ENCODE peak calls at places on chromosomes 5 and 9, in seven cellular contexts. H, K, X, M, L, P and J are unnamed samples. For H3K4me1, the result is how much of the 10 kb centered on the place peaks cover.

GRCh38 chr9:34929506-34930102 is 28.5 kb upstream of the PHF24 start:
- DNase-seq in X (peak), M (peak), P (peak), K (no peak), H (no peak), L (peak), J (no peak)

GRCh38 chr9:106619211-106619610 is 243.8 kb upstream of the ZNF462 start:
- DNase-seq in X (no peak), L (no peak), H (no peak), P (no peak), M (no peak), K (no peak), J (no peak)

GRCh38 chr9:89807101-89807395 is 202.2 kb downstream of the GADD45G start:
- DNase-seq in H (no peak), K (no peak), L (no peak), X (no peak), M (no peak), P (no peak), J (no peak)

GRCh38 chr9:111876179-111876578 is 20.4 kb upstream of the UGCG start:
- DNase-seq in P (no peak), H (no peak), K (no peak), M (no peak), X (no peak), L (no peak), J (no peak)

GRCh38 chr5:33788922-33789321 is 102.9 kb downstream of the ADAMTS12 start:
- DNase-seq in K (no peak), X (no peak), P (no peak), H (no peak), M (no peak), L (no peak), J (no peak)

GRCh38 chr5:55407059-55407684 is 99.4 kb downstream of the MTREX start:
- DNase-seq in H (no peak), X (peak), M (peak), L (peak), K (no peak), P (peak), J (no peak)

GRCh38 chr9:71812385-71812784 is 44.1 kb upstream of the CEMIP2 start:
- DNase-seq in K (no peak), L (peak), M (no peak), H (no peak), P (peak), X (peak), J (peak)

GRCh38 chr5:175461370-175461769 is 17.0 kb upstream of the SFXN1 start:
- DNase-seq in X (no peak), P (no peak), L (no peak), K (no peak), H (no peak), M (no peak), J (no peak)

GRCh38 chr9:95264954-95265615 is 52.4 kb downstream of the FANCC start:
- DNase-seq in M (no peak), P (peak), H (no peak), X (no peak), K (no peak), L (no peak), J (no peak)

GRCh38 chr5:165321912-165322311 is 1816.5 kb downstream of the MAT2B start:
- DNase-seq in P (no peak), X (no peak), K (no peak), M (no peak), H (no peak), L (no peak), J (no peak)

GRCh38 chr5:178861627-178862026 is 1.9 kb downstream of the ZNF354B start:
- DNase-seq in X (no peak), L (no peak), P (no peak), K (no peak), M (no peak), H (no peak), J (no peak)

GRCh38 chr5:149177911-149178565 is 36.7 kb downstream of the ABLIM3 start:
- DNase-seq in P (no peak), H (no peak), M (no peak), K (no peak), X (no peak), L (no peak), J (no peak)

GRCh38 chr5:119537704-119538103 is 85.4 kb downstream of the HSD17B4 start:
- DNase-seq in X (no peak), L (no peak), M (no peak), H (no peak), K (no peak), P (no peak), J (no peak)

GRCh38 chr9:88388886-88389617 is 808 bp downstream of the SPIN1 start:
- DNase-seq in X (peak), M (peak), P (peak), L (peak), H (peak), K (peak), J (peak)

GRCh38 chr9:127680226-127680625 is 26.6 kb upstream of the CFAP157 start:
- DNase-seq in L (no peak), H (no peak), P (no peak), K (no peak), X (no peak), M (no peak), J (no peak)

GRCh38 chr9:130239741-130240241 is 25.8 kb upstream of the HMCN2 start:
- DNase-seq in L (no peak), M (no peak), K (no peak), P (no peak), H (no peak), X (no peak), J (no peak)

GRCh38 chr5:133738271-133738670 is 125.9 kb upstream of the FSTL4 start:
- DNase-seq in H (no peak), X (no peak), M (no peak), L (no peak), P (no peak), K (no peak), J (no peak)

GRCh38 chr9:35604578-35605335 is at the start of gene TESK1:
- DNase-seq in P (peak), H (peak), K (peak), L (peak), X (peak), M (peak), J (peak)

GRCh38 chr5:160245506-160246100 is 16.3 kb downstream of the FABP6 start:
- DNase-seq in M (no peak), L (no peak), P (no peak), K (no peak), X (no peak), H (no peak), J (no peak)

GRCh38 chr9:24487250-24487861 is 58.3 kb downstream of the IZUMO3 start:
- DNase-seq in X (no peak), K (no peak), M (no peak), H (no peak), L (no peak), P (no peak), J (no peak)

GRCh38 chr5:113167985-113168384 is 191.4 kb downstream of the DCP2 start:
- DNase-seq in H (no peak), X (no peak), K (no peak), P (no peak), L (no peak), M (no peak), J (no peak)
- H3K4me1 ChIP-seq in H (under half), X (under half), K (under half), P (under half), L (under half), M (under half), J (under half)

GRCh38 chr9:121567142-121568100 is 67.8 kb upstream of the GGTA1 start:
- DNase-seq in P (no peak), M (no peak), X (no peak), L (no peak), K (no peak), H (no peak), J (no peak)
- TF ChIP-seq CTCF in P (no peak), M (no peak), X (no peak), L (no peak), K (no peak), H (no peak), J (no peak)

GRCh38 chr5:143219696-143220095 is 183.8 kb downstream of the NR3C1 start:
- DNase-seq in M (no peak), X (no peak), K (no peak), P (no peak), H (no peak), L (no peak), J (no peak)
- H3K4me1 ChIP-seq in M (under half), X (under half), K (under half), P (under half), H (under half), L (under half), J (under half)

GRCh38 chr9:84393266-84393905 is 52.8 kb upstream of the SLC28A3 start:
- DNase-seq in M (no peak), H (no peak), X (no peak), K (no peak), L (no peak), P (no peak), J (no peak)
- TF ChIP-seq CTCF in M (no peak), H (no peak), X (no peak), K (no peak), L (no peak), P (peak), J (no peak)

DNA sequence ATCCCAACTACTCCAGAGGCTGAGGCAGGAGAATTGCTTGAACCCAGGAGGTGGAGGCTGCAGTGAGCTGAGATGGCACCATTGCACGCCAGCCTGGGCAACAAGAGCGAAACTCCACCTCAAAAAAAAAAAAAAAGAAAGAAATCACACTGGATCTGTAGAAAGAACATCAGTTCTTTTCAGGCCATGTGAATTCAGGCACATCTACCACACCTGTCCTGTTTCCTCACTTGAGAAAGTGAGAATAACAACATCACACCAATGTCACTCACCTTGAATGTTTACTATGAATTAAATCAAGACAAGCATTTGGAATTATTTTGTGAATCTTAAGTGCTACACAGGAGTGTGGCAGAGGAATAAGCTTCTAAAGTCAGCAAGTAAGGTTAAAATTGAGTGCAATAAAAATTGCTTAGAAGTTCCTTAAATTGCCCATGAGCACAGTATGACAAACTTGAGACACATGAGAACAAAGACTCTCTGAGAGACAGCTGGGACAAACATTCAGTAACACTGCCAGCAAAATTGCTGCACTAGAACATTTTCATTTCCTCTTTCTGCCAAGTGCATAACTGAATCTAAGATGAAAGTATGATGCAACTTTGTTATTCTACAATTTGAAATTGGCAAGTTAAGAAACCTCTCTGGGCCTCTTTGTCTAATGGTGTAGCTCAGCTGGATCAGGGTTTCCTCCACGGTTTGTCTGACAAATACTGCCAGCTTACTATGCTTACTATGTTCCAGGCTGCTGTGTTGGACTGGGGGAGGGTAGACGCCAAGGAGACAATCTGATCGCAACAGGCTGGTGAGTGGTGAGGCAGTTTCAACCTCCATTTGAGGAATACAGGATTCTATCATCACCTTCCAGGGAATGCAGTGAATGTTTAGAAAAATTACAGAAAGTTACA is 1.9 kb upstream of the RIC1 start:
- DNase-seq in P (no peak), H (no peak), X (peak), L (peak), K (no peak), M (no peak), J (peak)
- H3K4me1 ChIP-seq in P (under half), H (half or more), X (under half), L (under half), K (under half), M (under half), J (under half)

GRCh38 chr5:158123595-158123994 is 264.6 kb upstream of the CLINT1 start:
- DNase-seq in K (no peak), L (no peak), M (no peak), P (no peak), X (no peak), H (no peak), J (no peak)

GRCh38 chr5:158119852-158120708 is 261.1 kb upstream of the CLINT1 start:
- DNase-seq in P (no peak), X (no peak), H (no peak), L (no peak), K (no peak), M (no peak), J (no peak)

GRCh38 chr5:158124606-158125316 is 265.8 kb upstream of the CLINT1 start:
- DNase-seq in H (no peak), L (no peak), K (no peak), X (no peak), P (peak), M (no peak), J (no peak)

GRCh38 chr5:158120760-158121159 is 261.8 kb upstream of the CLINT1 start:
- DNase-seq in M (no peak), K (no peak), P (no peak), H (no peak), X (no peak), L (no peak), J (no peak)

DNA sequence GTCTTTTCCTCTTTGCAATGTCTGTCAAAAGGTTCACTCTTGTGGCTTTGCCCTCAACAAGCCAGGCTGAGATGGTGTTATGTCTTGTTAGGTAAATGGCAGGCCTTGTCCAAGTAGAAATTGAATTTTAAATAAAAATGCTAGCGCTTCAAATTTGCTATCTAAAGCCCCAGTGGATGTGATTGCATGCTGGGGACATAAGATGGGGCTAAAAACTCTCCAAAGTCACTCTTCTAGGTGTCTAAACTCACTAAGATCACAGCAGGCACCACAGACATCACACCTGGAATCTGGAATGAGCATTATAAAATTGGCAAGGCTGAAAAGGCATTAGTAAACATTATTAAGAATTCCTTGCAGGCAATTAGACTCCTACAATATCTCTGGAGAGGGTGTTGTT is 262.7 kb upstream of the CLINT1 start:
- DNase-seq in H (no peak), L (no peak), M (no peak), K (no peak), P (no peak), X (no peak), J (no peak)
- TF ChIP-seq CTCF in H (no peak), L (no peak), M (no peak), K (no peak), P (no peak), X (no peak), J (no peak)

GRCh38 chr5:158848634-158849033 is 251.1 kb downstream of the EBF1 start:
- DNase-seq in K (no peak), X (no peak), P (no peak), M (no peak), L (no peak), H (no peak), J (no peak)
- H3K4me1 ChIP-seq in K (under half), X (under half), P (under half), M (under half), L (under half), H (under half), J (under half)

GRCh38 chr9:136806067-136806466 is 1.7 kb upstream of the RABL6 start:
- DNase-seq in L (no peak), M (no peak), K (peak), H (no peak), P (no peak), X (no peak), J (no peak)

GRCh38 chr9:136808075-136808780 is 480 bp downstream of the RABL6 start:
- DNase-seq in L (peak), M (no peak), X (no peak), K (peak), H (peak), P (peak), J (no peak)

GRCh38 chr9:136806631-136807201 is 1.0 kb upstream of the RABL6 start:
- DNase-seq in L (no peak), H (no peak), X (no peak), K (peak), M (no peak), P (no peak), J (no peak)

GRCh38 chr9:136808781-136809158 is 1.0 kb downstream of the RABL6 start:
- DNase-seq in L (no peak), K (no peak), H (no peak), M (no peak), P (peak), X (no peak), J (no peak)

DNA sequence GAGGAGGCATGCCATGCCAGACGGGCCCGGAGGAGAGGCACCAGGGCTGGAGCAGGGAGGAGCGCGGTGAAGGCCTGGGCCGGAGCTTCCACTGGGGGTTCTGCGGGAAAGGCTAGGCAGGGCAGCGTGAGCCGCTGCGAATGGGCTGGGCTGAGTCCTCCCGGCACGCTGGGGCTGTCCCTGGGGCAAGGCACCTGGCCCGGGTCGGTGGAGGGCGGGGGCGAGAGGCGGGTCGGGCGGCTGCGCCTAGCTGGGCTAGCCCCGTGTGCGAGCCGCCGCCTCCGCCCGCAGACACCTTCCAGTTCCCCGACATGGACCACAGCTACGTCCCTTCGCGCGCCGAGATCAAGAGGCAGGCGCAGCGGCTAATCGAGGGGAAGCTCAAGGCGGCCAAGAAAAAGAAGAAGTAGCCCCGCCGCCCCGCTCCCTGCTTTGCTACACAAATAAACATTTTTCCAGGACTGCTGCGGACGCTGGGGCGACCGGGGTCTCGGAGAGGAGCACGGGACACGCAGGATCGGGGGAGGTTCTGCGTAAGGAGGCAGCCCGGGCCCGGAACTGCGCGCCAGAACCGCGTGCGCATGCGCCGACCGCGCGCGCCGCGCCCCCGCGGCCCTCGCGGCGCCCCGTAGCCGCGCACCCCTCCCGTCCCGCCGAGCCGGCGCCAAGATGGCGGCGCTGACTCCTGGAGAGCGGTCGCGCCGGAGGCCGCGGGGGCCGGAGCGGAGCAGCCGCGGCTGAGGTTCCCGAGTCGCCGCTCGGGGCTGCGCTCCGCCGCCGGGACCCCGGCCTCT is at the start of gene RABL6:
- DNase-seq in L (peak), K (peak), M (peak), H (peak), X (peak), P (peak), J (peak)
- TF ChIP-seq CTCF in L (no peak), K (no peak), M (no peak), H (no peak), X (no peak), P (no peak), J (no peak)